ENCODE peak calls at places on chromosome 18, in five cellular contexts. P is body of pancreas; F is B cell; I is astrocyte of the spinal cord; M is CD4-positive, alpha-beta T cell. K is an unnamed sample.

GRCh38 chr18:12327510-12328178 is 19.6 kb downstream of the TUBB6 start:
- DNase-seq in F (peak), I (peak), M (peak), P (peak), K (peak)

GRCh38 chr18:59959079-59959478 is 59.3 kb downstream of the PMAIP1 start:
- DNase-seq in P (no peak), F (no peak), I (no peak), M (no peak), K (no peak)

GRCh38 chr18:79353238-79353637 is 42.5 kb upstream of the NFATC1 start:
- DNase-seq in P (no peak), M (no peak), F (no peak), I (no peak), K (peak)

GRCh38 chr18:74290831-74291770 is 662 bp downstream of the CYB5A start:
- DNase-seq in F (no peak), P (peak), I (no peak), M (no peak), K (peak)

GRCh38 chr18:46728219-46728930 is 28.5 kb downstream of the ST8SIA5 start:
- DNase-seq in F (no peak), M (no peak), P (no peak), I (no peak), K (no peak)

GRCh38 chr18:2984703-2985261 is 28.2 kb downstream of the LPIN2 start:
- DNase-seq in P (peak), F (no peak), I (no peak), M (no peak), K (no peak)

GRCh38 chr18:6207119-6207518 is 207.6 kb downstream of the L3MBTL4 start:
- DNase-seq in I (no peak), P (no peak), F (no peak), M (no peak), K (no peak)

GRCh38 chr18:9333441-9334350 is 877 bp upstream of the TWSG1 start:
- DNase-seq in I (no peak), P (peak), M (peak), F (no peak), K (peak)

GRCh38 chr18:67710639-67711038 is 194.1 kb upstream of the DSEL start:
- DNase-seq in I (no peak), M (no peak), F (no peak), P (no peak), K (no peak)

GRCh38 chr18:58639237-58639636 is 10.3 kb upstream of the ALPK2 start:
- DNase-seq in P (no peak), F (no peak), M (no peak), I (no peak), K (no peak)

GRCh38 chr18:78875998-78876650 is 103.5 kb upstream of the SALL3 start:
- DNase-seq in I (no peak), M (no peak), F (no peak), P (no peak), K (no peak)

GRCh38 chr18:4987452-4988405 is 209.3 kb downstream of the AKAIN1 start:
- DNase-seq in F (no peak), I (no peak), P (no peak), M (no peak), K (no peak)

GRCh38 chr18:58618822-58619553 is 9.9 kb downstream of the ALPK2 start:
- DNase-seq in F (no peak), I (peak), M (no peak), P (no peak), K (no peak)

GRCh38 chr18:59022167-59022945 is 117.3 kb upstream of the SEC11C start:
- DNase-seq in P (peak), I (no peak), M (no peak), F (no peak), K (no peak)

GRCh38 chr18:12377556-12378553 is 828 bp upstream of the AFG3L2 start:
- DNase-seq in P (no peak), M (no peak), I (no peak), F (no peak), K (no peak)

GRCh38 chr18:48031011-48031480 is 100.6 kb upstream of the SMAD2 start:
- DNase-seq in P (peak), I (peak), M (no peak), F (no peak), K (peak)

GRCh38 chr18:27005589-27005988 is 140.1 kb upstream of the AQP4 start:
- DNase-seq in P (no peak), I (peak), M (no peak), F (no peak), K (no peak)

GRCh38 chr18:47260138-47260923 is 8.9 kb upstream of the SKOR2 start:
- DNase-seq in I (peak), F (no peak), P (peak), M (no peak), K (peak)

GRCh38 chr18:45357681-45358470 is 257.4 kb upstream of the SLC14A2 start:
- DNase-seq in M (no peak), F (no peak), P (peak), I (no peak), K (no peak)

GRCh38 chr18:59481436-59481835 is 122.4 kb upstream of the LMAN1 start:
- DNase-seq in I (no peak), F (no peak), P (no peak), M (no peak), K (no peak)

GRCh38 chr18:35110037-35110436 is 68.8 kb downstream of the MAPRE2 start:
- DNase-seq in P (no peak), F (no peak), M (no peak), I (no peak), K (no peak)

GRCh38 chr18:21820035-21820810 is 79.6 kb downstream of the MIB1 start:
- DNase-seq in F (no peak), M (no peak), I (peak), P (no peak), K (no peak)

GRCh38 chr18:59446012-59446411 is 86.9 kb upstream of the LMAN1 start:
- DNase-seq in M (no peak), P (no peak), F (no peak), I (peak), K (no peak)

GRCh38 chr18:2963048-2963447 is 49.9 kb downstream of the LPIN2 start:
- DNase-seq in I (no peak), P (no peak), M (peak), F (no peak), K (no peak)

GRCh38 chr18:70072678-70073077 is 125.0 kb upstream of the CD226 start:
- DNase-seq in I (peak), P (no peak), F (no peak), M (no peak), K (no peak)

GRCh38 chr18:3062798-3063563 is 50.0 kb upstream of the LPIN2 start:
- DNase-seq in I (peak), M (peak), P (peak), F (peak), K (peak)

GRCh38 chr18:58180738-58181353 is 136.8 kb downstream of the NEDD4L start:
- DNase-seq in F (peak), P (peak), M (peak), I (peak), K (peak)

GRCh38 chr18:51425889-51426288 is 228.4 kb upstream of the MEX3C start:
- DNase-seq in F (no peak), M (no peak), P (no peak), I (no peak), K (no peak)

GRCh38 chr18:63285332-63285731 is 34.2 kb downstream of the BCL2 start:
- DNase-seq in M (no peak), F (peak), I (no peak), P (no peak), K (no peak)

GRCh38 chr18:34650121-34650545 is 60.0 kb upstream of the DTNA start:
- DNase-seq in F (no peak), P (peak), I (peak), M (no peak), K (no peak)

GRCh38 chr18:62334110-62334509 is 9.0 kb downstream of the TNFRSF11A start:
- DNase-seq in P (no peak), M (no peak), F (no peak), I (peak), K (no peak)

GRCh38 chr18:43081396-43081795 is 34.1 kb downstream of the RIT2 start:
- DNase-seq in P (no peak), F (no peak), I (no peak), M (no peak), K (no peak)

GRCh38 chr18:43080671-43081070 is 34.8 kb downstream of the RIT2 start:
- DNase-seq in M (no peak), I (no peak), F (no peak), P (no peak), K (no peak)

GRCh38 chr18:43079422-43079821 is 36.1 kb downstream of the RIT2 start:
- DNase-seq in P (no peak), F (no peak), M (no peak), I (no peak), K (no peak)

GRCh38 chr18:43078485-43079092 is 36.9 kb downstream of the RIT2 start:
- DNase-seq in F (no peak), P (no peak), M (no peak), I (no peak), K (no peak)

DNA sequence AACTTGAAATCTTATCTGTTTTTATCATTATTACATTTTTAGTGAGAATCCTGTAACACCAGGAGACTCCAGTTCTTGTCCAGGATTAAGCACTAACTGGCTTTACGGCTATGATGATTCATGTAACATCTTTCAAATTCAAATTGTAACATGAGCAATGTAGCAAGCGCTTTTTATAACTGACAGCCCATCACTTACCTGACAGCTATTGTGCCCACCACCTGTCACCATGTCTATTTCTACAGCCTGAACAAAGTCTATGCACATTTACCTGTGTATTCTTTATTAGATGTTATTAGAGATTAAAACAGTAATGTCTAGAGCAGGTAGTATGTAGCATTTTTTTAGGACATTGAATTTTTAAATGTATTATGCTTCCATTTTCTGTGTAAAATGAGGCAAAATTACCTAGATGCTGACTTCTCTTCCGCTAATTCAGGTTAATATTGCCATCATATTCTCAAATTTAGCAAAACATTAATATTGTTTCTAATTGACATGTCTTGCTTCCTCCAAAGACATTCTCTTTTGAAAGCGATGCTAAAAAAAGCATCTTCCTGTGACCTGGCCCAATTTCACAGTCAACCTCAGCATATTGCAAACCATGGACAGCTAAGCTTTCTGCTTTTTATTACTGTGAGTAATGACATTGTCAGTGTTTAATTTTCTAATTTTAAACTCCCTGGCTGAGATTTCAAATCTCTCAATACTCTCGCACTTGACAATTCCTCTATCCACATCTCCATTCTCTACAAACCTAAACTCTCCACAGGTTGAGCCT is 37.8 kb downstream of the RIT2 start:
- DNase-seq in I (no peak), F (no peak), M (no peak), P (no peak), K (no peak)
- TF ChIP-seq CTCF in I (no peak), F (no peak), M (no peak), P (no peak), K (no peak)

GRCh38 chr18:23313379-23313778 is 139.7 kb upstream of the RIOK3 start:
- DNase-seq in M (no peak), P (no peak), F (no peak), I (no peak), K (no peak)
- TF ChIP-seq CTCF in M (no peak), P (no peak), F (no peak), I (no peak), K (no peak)

GRCh38 chr18:43420091-43420490 is 142.8 kb upstream of the SYT4 start:
- DNase-seq in M (no peak), F (no peak), I (no peak), P (no peak), K (no peak)

GRCh38 chr18:43422483-43422882 is 145.2 kb upstream of the SYT4 start:
- DNase-seq in P (peak), F (no peak), I (peak), M (no peak), K (peak)

GRCh38 chr18:43420950-43421349 is 143.7 kb upstream of the SYT4 start:
- DNase-seq in F (no peak), M (no peak), I (no peak), P (no peak), K (no peak)
- TF ChIP-seq CTCF in F (no peak), M (no peak), I (peak), P (no peak), K (no peak)

DNA sequence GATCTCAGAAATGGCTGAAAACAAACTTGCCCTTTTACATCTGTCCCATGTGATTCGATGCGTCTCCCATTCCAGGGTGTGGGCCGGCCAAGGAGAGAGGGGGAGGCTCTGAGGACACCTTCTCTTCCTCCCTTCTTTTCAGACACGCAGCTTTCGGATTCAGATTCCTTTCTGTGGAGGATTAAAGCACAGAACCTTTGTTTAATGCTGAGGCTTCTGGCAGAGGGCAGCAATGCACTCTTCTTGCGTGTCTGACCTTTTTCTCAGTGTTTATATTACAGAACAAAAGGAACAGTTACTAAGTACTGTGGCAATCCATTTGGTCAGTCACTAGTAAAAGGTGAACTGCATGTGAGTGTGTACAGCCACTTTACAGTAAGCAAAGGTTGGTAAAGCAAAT is 268.9 kb upstream of the CCDC68 start:
- DNase-seq in M (no peak), I (peak), F (no peak), P (no peak), K (no peak)
- TF ChIP-seq CTCF in M (no peak), I (no peak), F (no peak), P (no peak), K (no peak)

GRCh38 chr18:13624563-13625237 is 101.7 kb downstream of the FAM210A start:
- DNase-seq in P (no peak), I (no peak), F (no peak), M (no peak), K (no peak)

GRCh38 chr18:13623871-13624270 is 102.5 kb downstream of the FAM210A start:
- DNase-seq in P (no peak), F (no peak), M (no peak), I (no peak), K (no peak)

GRCh38 chr18:13626544-13626908 is 99.8 kb downstream of the FAM210A start:
- DNase-seq in M (no peak), P (no peak), F (no peak), I (no peak), K (no peak)

GRCh38 chr18:13625843-13626543 is 100.4 kb downstream of the FAM210A start:
- DNase-seq in P (no peak), M (no peak), I (no peak), F (no peak), K (no peak)

GRCh38 chr18:13625355-13625754 is 101.0 kb downstream of the FAM210A start:
- DNase-seq in F (no peak), I (no peak), M (no peak), P (no peak), K (no peak)
- TF ChIP-seq CTCF in F (no peak), I (no peak), M (no peak), P (no peak), K (no peak)

GRCh38 chr18:32358075-32358474 is 112.6 kb downstream of the GAREM1 start:
- DNase-seq in I (no peak), F (no peak), M (no peak), P (no peak), K (no peak)
- TF ChIP-seq CTCF in I (no peak), F (no peak), M (no peak), P (peak), K (no peak)

DNA sequence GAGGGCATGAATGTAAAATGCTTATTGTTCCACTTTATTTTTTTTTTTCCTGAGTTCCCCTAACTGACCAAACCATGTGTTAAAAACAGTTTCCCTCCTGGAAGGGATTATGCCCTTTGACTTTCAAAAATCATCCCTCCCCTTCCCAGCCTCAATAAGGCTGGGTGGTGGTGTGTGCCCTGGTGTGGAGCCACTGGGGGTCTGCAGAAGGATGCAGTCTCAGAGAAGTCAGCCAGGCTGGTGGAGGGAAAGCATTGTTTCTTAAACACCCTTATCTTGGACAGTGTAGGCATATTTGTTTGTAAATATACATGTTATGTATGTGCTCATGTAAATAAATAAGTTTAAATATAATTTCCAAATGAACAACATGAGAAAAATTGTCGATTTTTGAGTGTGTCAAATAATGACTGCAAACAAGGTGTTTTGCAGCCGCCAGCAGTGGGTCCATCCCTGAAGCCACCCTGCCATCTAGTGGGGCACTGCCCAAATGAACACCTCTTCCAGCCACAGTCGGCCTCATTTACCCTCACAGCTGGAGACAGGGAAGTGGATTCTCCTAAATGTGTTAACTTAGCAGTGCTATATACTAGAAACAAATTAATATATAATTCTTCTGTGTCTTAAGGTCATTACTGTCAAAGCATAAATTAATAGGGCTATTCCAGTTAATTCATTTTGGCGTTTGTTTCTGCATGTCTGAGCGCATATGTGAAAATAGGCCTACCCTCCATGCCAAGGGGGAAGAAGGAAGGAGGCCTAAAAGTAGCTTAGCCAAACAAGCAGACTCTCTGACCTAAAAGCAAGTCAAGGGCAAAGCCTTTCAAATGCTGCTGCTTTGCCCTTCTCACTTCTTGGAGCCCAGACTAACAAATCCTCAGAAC is 209.6 kb upstream of the PIK3C3 start:
- DNase-seq in I (peak), P (peak), F (no peak), M (no peak), K (peak)
- TF ChIP-seq CTCF in I (peak), P (peak), F (no peak), M (no peak), K (peak)

DNA sequence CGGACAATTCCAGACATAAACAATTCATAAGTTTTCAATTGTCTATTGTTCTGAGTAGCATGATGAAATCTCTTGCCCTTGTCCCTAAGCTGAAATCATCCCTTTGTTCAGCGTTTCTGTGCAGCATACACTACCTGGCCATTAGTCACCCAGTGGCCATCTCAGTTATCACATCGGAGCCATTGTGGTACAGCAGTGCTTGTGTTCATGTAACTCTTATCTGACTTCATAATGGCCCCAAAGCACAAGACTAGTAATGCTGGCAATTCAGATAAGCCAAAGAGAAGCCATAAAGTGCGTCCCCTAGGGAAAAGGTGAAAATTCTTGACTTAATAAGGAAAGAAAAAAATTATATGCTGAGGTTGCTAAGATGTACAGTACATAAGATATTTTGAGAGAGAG is 127.2 kb downstream of the FHOD3 start:
- DNase-seq in P (no peak), I (no peak), M (no peak), F (no peak), K (no peak)
- TF ChIP-seq CTCF in P (no peak), I (no peak), M (no peak), F (no peak), K (no peak)

GRCh38 chr18:25614168-25614567 is 262.2 kb upstream of the ZNF521 start:
- DNase-seq in M (no peak), I (no peak), P (no peak), F (no peak), K (no peak)
- TF ChIP-seq CTCF in M (no peak), I (no peak), P (no peak), F (no peak), K (no peak)

K was measured in testis.